ENCODE peak calls at places on chromosomes 1 and 21, in five cellular contexts. F is lung, R is GM06990, S is AG04450, O is PC-3. X is an unnamed sample. For H3K27me3, the result is how much of the 10 kb centered on the place peaks cover.

GRCh38 chr1:176469450-176469985 is 6.5 kb downstream of the PAPPA2 start:
- DNase-seq in F (no peak), S (no peak), R (no peak), O (no peak), X (no peak)

GRCh38 chr1:172727956-172728603 is 69.2 kb downstream of the FASLG start:
- DNase-seq in F (no peak), R (no peak), S (no peak), O (peak), X (no peak)

GRCh38 chr1:35470964-35471613 is 86.1 kb downstream of the KIAA0319L start:
- DNase-seq in R (no peak), S (no peak), O (no peak), F (no peak), X (no peak)

GRCh38 chr1:183303325-183303645 is 114.9 kb downstream of the NMNAT2 start:
- DNase-seq in S (no peak), O (no peak), F (no peak), R (no peak), X (no peak)

GRCh38 chr1:199616947-199617346 is 410.6 kb upstream of the NR5A2 start:
- DNase-seq in S (no peak), R (no peak), F (no peak), O (no peak), X (no peak)

GRCh38 chr1:4317207-4317606 is 337.2 kb upstream of the AJAP1 start:
- DNase-seq in O (no peak), F (no peak), R (no peak), S (no peak), X (no peak)

GRCh38 chr1:84353665-84354064 is 44.6 kb upstream of the DNASE2B start:
- DNase-seq in F (no peak), S (no peak), O (peak), R (no peak), X (no peak)

GRCh38 chr1:154747841-154748766 is 122.0 kb downstream of the KCNN3 start:
- DNase-seq in S (no peak), R (peak), F (no peak), O (no peak), X (no peak)

GRCh38 chr1:222732216-222733159 is 4.5 kb upstream of the FAM177B start:
- DNase-seq in R (peak), O (no peak), S (no peak), F (no peak), X (no peak)

GRCh38 chr1:52629021-52629643 is 3.8 kb upstream of the SHISAL2A start:
- DNase-seq in R (no peak), O (no peak), S (no peak), F (no peak), X (no peak)

GRCh38 chr1:245010018-245010614 is 144.7 kb upstream of the KIF26B start:
- DNase-seq in R (no peak), F (no peak), O (no peak), S (no peak), X (no peak)

GRCh38 chr1:178407662-178408061 is 89.1 kb downstream of the CLEC20A start:
- DNase-seq in O (no peak), F (no peak), S (no peak), R (no peak), X (no peak)

GRCh38 chr1:8239306-8240023 is 78.4 kb upstream of the SLC45A1 start:
- DNase-seq in R (no peak), S (no peak), O (no peak), F (no peak), X (no peak)

GRCh38 chr1:19824541-19824940 is 9.5 kb upstream of the RNF186 start:
- DNase-seq in O (no peak), S (no peak), F (no peak), R (no peak), X (no peak)

GRCh38 chr1:41378222-41378621 is 17.0 kb downstream of the FOXO6 start:
- DNase-seq in F (no peak), S (no peak), O (no peak), R (no peak), X (no peak)

GRCh38 chr21:26795866-26796329 is 49.3 kb downstream of the ADAMTS1 start:
- DNase-seq in O (peak), F (no peak), S (peak), R (no peak), X (peak)

GRCh38 chr1:178021955-178022354 is 52.1 kb upstream of the SEC16B start:
- DNase-seq in R (no peak), S (no peak), O (no peak), F (no peak), X (no peak)

GRCh38 chr21:34263629-34264028 is 100.2 kb upstream of the KCNE2 start:
- DNase-seq in R (no peak), S (no peak), F (no peak), O (no peak), X (no peak)

GRCh38 chr1:2492091-2492490 is 16.0 kb downstream of the PLCH2 start:
- DNase-seq in F (no peak), R (no peak), S (no peak), O (no peak), X (peak)

GRCh38 chr1:173056355-173056754 is 5.6 kb upstream of the TNFSF18 start:
- DNase-seq in R (no peak), F (no peak), O (peak), S (no peak), X (no peak)

GRCh38 chr1:181166377-181167196 is 78.1 kb downstream of the IER5 start:
- DNase-seq in F (peak), R (peak), S (peak), O (peak), X (peak)

GRCh38 chr1:118960567-118961136 is 27.5 kb downstream of the TBX15 start:
- DNase-seq in S (no peak), R (no peak), O (peak), F (no peak), X (no peak)

GRCh38 chr1:57621776-57622175 is 197.9 kb upstream of the DAB1 start:
- DNase-seq in O (no peak), S (no peak), R (no peak), F (no peak), X (no peak)

GRCh38 chr1:170213598-170213997 is 67.8 kb downstream of the NTMT2 start:
- DNase-seq in R (no peak), S (no peak), F (no peak), O (no peak), X (no peak)

GRCh38 chr1:3453203-3453761 is 1.2 kb upstream of the ARHGEF16 start:
- DNase-seq in R (peak), F (peak), S (peak), O (peak), X (peak)

GRCh38 chr1:230459463-230459862 is 33.3 kb upstream of the PGBD5 start:
- DNase-seq in S (peak), R (no peak), F (no peak), O (peak), X (no peak)

GRCh38 chr1:187283984-187284383 is 455.2 kb downstream of the PLA2G4A start:
- DNase-seq in F (no peak), S (no peak), R (no peak), O (no peak), X (no peak)

GRCh38 chr1:45822644-45823043 is 19.2 kb downstream of the MAST2 start:
- DNase-seq in O (no peak), F (no peak), S (no peak), R (no peak), X (no peak)

GRCh38 chr1:12604986-12605385 is 13.0 kb downstream of the DHRS3 start:
- DNase-seq in O (no peak), S (no peak), F (no peak), R (no peak), X (no peak)

GRCh38 chr1:209398330-209398991 is 185.1 kb upstream of the CAMK1G start:
- DNase-seq in O (peak), F (no peak), S (peak), R (no peak), X (no peak)

GRCh38 chr21:45510466-45510955 is 31.7 kb downstream of the SLC19A1 start:
- DNase-seq in O (no peak), R (no peak), S (no peak), F (no peak), X (no peak)

GRCh38 chr1:8477199-8477982 is 159.5 kb downstream of the SLC45A1 start:
- DNase-seq in R (peak), F (no peak), S (no peak), O (no peak), X (no peak)

GRCh38 chr1:173479649-173480048 is 2.5 kb downstream of the PRDX6 start:
- DNase-seq in O (peak), F (no peak), S (no peak), R (no peak), X (no peak)

GRCh38 chr1:204031098-204031710 is 41.7 kb upstream of the SOX13 start:
- DNase-seq in F (no peak), S (no peak), O (no peak), R (no peak), X (no peak)

GRCh38 chr1:242017580-242018233 is 18.8 kb upstream of the MAP1LC3C start:
- DNase-seq in S (no peak), F (peak), R (no peak), O (peak), X (peak)

GRCh38 chr21:26966978-26967913 is at the start of gene ADAMTS5:
- DNase-seq in R (no peak), O (peak), F (no peak), S (no peak), X (peak)

GRCh38 chr21:30336596-30336995 is 898 bp downstream of the KRTAP27-1 start:
- DNase-seq in R (no peak), F (no peak), O (no peak), S (no peak), X (no peak)

DNA sequence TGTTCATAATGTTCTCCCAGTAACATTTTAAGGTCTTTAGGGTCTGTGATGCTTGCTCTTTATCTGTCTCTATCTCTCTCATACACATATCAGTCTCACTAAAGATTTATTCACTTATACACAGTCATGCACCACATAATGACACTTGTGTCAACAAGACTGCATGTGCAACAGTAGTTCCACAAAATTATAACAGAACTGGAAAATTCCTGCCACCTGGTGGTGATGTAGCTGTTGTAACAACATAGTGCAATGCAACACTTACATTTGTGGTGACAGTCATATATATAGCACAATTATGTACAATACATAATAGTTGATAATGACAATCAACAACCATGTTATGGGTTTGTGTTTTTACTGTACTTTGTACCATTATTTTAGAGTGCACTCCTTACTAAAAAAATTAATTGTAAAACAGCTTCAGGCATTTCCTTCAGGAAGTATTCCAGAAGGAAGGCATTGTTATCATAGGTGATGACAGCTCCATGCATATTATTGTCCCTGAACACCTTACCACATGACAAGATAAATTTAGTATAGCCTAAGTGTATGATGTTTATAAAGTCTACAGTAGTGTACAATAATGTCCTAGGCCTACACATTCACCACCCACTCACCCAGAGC is 8.1 kb downstream of the TDRD5 start:
- DNase-seq in S (no peak), O (peak), R (no peak), F (no peak), X (no peak)
- TF ChIP-seq CTCF in S (peak), O (peak), R (peak), F (no peak), X (no peak)

GRCh38 chr1:18119289-18119688 is 11.7 kb downstream of the IGSF21 start:
- DNase-seq in F (no peak), O (no peak), R (no peak), S (no peak), X (no peak)

GRCh38 chr1:18118491-18118890 is 10.9 kb downstream of the IGSF21 start:
- DNase-seq in S (no peak), F (no peak), R (no peak), O (no peak), X (no peak)

GRCh38 chr1:18114726-18115410 is 7.3 kb downstream of the IGSF21 start:
- DNase-seq in F (no peak), R (no peak), S (no peak), O (no peak), X (no peak)

GRCh38 chr1:18118078-18118477 is 10.5 kb downstream of the IGSF21 start:
- DNase-seq in R (no peak), F (no peak), S (no peak), O (no peak), X (no peak)

DNA sequence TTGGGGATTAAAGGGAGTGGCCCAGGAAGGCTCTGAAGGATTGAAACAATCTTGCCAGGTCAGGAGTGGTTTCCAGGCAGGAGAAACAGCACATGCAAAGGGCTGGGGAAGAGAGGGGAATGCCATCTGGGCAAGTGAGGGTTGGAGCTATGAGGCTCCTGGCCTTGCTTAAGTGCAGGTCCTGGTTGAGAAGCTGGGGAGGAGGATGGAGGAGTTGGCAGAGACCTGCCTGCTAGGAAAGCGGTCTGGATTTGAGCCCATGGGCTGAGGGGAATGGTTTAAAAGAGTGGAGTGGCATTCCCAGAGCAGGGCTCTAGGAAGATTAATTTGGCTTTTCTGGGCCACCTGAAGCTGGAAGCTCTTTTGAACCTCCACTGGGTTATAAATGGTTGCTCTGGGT is 9.2 kb downstream of the IGSF21 start:
- DNase-seq in O (no peak), R (no peak), S (no peak), F (no peak), X (no peak)
- H3K27me3 ChIP-seq in O (under half), R (under half), S (under half), F (under half), X (under half)

GRCh38 chr1:10911274-10912166 is 100.9 kb upstream of the TARDBP start:
- DNase-seq in F (no peak), O (no peak), R (no peak), S (no peak), X (no peak)

GRCh38 chr1:10912441-10912840 is 100.0 kb upstream of the TARDBP start:
- DNase-seq in O (no peak), F (no peak), R (no peak), S (no peak), X (no peak)

GRCh38 chr1:10908266-10908665 is 104.2 kb upstream of the TARDBP start:
- DNase-seq in F (no peak), S (no peak), O (no peak), R (no peak), X (no peak)

GRCh38 chr1:10910490-10911273 is 101.8 kb upstream of the TARDBP start:
- DNase-seq in R (no peak), O (no peak), S (no peak), F (no peak), X (no peak)

DNA sequence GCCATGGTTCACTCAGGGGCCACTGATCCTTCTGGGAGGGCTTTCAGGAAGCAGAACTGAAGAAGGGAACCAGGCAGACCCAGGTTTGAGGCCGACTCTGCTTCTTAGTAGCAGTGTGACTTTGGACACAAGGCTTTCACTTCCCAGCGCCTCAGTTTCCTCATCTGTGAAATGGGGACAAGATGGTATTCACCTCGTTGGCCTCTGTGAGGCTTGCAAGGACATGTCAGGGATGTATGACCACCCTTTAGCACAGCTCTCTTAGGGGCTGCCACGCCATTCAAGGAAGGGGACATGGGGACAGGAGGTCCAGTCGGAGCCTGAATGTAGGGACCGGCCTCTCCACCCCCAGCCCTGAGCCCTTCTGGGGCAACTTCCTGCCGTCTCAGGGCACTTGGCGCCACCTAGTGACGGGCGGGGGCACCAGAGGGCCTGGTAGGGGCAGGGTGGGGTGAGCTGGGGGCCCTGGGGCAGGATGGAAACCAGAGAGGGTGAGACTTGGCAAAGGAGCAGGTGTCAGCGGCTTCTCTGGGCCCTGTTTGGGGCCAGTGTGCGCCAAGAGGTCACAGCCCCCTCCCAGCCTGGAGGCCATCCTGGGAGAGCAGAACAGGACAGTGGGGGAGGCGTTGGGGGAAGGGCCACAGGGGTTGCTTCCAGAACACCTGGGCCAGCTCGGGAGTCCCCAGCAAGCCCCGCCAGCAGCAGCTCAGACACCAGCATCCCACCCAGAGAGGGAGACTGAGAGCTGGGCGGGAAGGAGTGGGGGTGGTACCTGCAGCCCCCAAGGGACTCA is 102.6 kb upstream of the TARDBP start:
- DNase-seq in O (peak), S (no peak), F (peak), R (peak), X (no peak)
- TF ChIP-seq CTCF in O (peak), S (peak), F (peak), R (peak), X (no peak)

DNA sequence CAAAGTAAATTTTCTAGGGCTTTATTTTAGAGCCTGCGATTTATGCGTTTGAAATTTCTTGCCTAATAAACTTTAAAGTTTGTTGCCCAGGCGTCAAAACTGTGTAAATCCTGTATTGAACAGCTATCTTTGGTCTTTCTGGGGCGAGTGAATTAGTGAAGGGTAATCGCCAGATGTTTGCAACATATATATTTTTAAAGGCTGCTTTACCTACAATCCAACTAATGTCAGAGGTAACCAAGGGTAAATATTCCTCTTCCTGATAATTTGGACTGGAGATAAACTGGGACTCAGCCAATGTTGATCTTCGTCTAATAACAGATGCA is 885 bp upstream of the PROX1 start:
- DNase-seq in O (no peak), R (no peak), F (no peak), S (no peak), X (no peak)
- H3K27me3 ChIP-seq in O (half or more), R (under half), F (under half), S (half or more), X (half or more)